ENCODE peak calls at places on chromosomes 13 and 19, in six cellular contexts. One of them, this sample, is unnamed.

GRCh38 chr19:10871711-10872550 is 578 bp downstream of the CARM1 start:
- DNase-seq in GM23338: peak
- DNase-seq in HL-60: no peak
- DNase-seq in K562: no peak
- DNase-seq in breast epithelium: no peak
- DNase-seq in suprapubic skin: peak
- DNase-seq in this sample: no peak

GRCh38 chr13:99382428-99383133 is 75.4 kb upstream of the GPR183 start:
- DNase-seq in GM23338: no peak
- DNase-seq in HL-60: no peak
- DNase-seq in K562: no peak
- DNase-seq in breast epithelium: no peak
- DNase-seq in suprapubic skin: no peak
- DNase-seq in this sample: no peak

GRCh38 chr13:20462533-20462915 is 63.1 kb downstream of the CRYL1 start:
- DNase-seq in GM23338: peak
- DNase-seq in HL-60: no peak
- DNase-seq in K562: no peak
- DNase-seq in breast epithelium: no peak
- DNase-seq in suprapubic skin: no peak
- DNase-seq in this sample: no peak

GRCh38 chr19:53102186-53102585 is 1.0 kb downstream of the ZNF160 start:
- DNase-seq in GM23338: no peak
- DNase-seq in HL-60: no peak
- DNase-seq in K562: peak
- DNase-seq in breast epithelium: no peak
- DNase-seq in suprapubic skin: no peak
- DNase-seq in this sample: no peak

GRCh38 chr19:3234800-3235199 is 10.3 kb downstream of the CELF5 start:
- DNase-seq in GM23338: peak
- DNase-seq in HL-60: no peak
- DNase-seq in K562: peak
- DNase-seq in breast epithelium: no peak
- DNase-seq in suprapubic skin: no peak
- DNase-seq in this sample: no peak

GRCh38 chr19:57190301-57190700 is 999 bp upstream of the ZNF264 start:
- DNase-seq in GM23338: no peak
- DNase-seq in HL-60: no peak
- DNase-seq in K562: no peak
- DNase-seq in breast epithelium: no peak
- DNase-seq in suprapubic skin: no peak
- DNase-seq in this sample: no peak

GRCh38 chr13:53788286-53788685 is 759.7 kb downstream of the OLFM4 start:
- DNase-seq in GM23338: no peak
- DNase-seq in HL-60: no peak
- DNase-seq in K562: no peak
- DNase-seq in breast epithelium: no peak
- DNase-seq in suprapubic skin: no peak
- DNase-seq in this sample: peak

GRCh38 chr13:100394005-100394695 is 194.4 kb downstream of the GGACT start:
- DNase-seq in GM23338: no peak
- DNase-seq in HL-60: no peak
- DNase-seq in K562: peak
- DNase-seq in breast epithelium: no peak
- DNase-seq in suprapubic skin: no peak
- DNase-seq in this sample: no peak

GRCh38 chr13:95462801-95463200 is 89.7 kb upstream of the CLDN10 start:
- DNase-seq in GM23338: no peak
- DNase-seq in HL-60: no peak
- DNase-seq in K562: no peak
- DNase-seq in breast epithelium: no peak
- DNase-seq in suprapubic skin: no peak
- DNase-seq in this sample: no peak

GRCh38 chr19:9013988-9014387 is 3.8 kb upstream of the MUC16 start:
- DNase-seq in GM23338: no peak
- DNase-seq in HL-60: no peak
- DNase-seq in K562: no peak
- DNase-seq in breast epithelium: no peak
- DNase-seq in suprapubic skin: no peak
- DNase-seq in this sample: no peak

GRCh38 chr13:89554801-89555200 is 1792.7 kb upstream of the MIR17HG start:
- DNase-seq in GM23338: no peak
- DNase-seq in HL-60: no peak
- DNase-seq in K562: no peak
- DNase-seq in breast epithelium: no peak
- DNase-seq in suprapubic skin: no peak
- DNase-seq in this sample: no peak

GRCh38 chr13:110957181-110957884 is 42.5 kb upstream of the ANKRD10 start:
- DNase-seq in GM23338: peak
- DNase-seq in HL-60: no peak
- DNase-seq in K562: peak
- DNase-seq in breast epithelium: no peak
- DNase-seq in suprapubic skin: no peak
- DNase-seq in this sample: no peak

GRCh38 chr13:37460211-37460610 is 138.4 kb downstream of the POSTN start:
- DNase-seq in GM23338: no peak
- DNase-seq in HL-60: no peak
- DNase-seq in K562: no peak
- DNase-seq in breast epithelium: no peak
- DNase-seq in suprapubic skin: no peak
- DNase-seq in this sample: no peak

GRCh38 chr19:49222528-49222927 is 64.9 kb downstream of the TRPM4 start:
- DNase-seq in GM23338: no peak
- DNase-seq in HL-60: no peak
- DNase-seq in K562: no peak
- DNase-seq in breast epithelium: no peak
- DNase-seq in suprapubic skin: no peak
- DNase-seq in this sample: no peak

GRCh38 chr13:106691251-106691650 is 123.3 kb upstream of the ARGLU1 start:
- DNase-seq in GM23338: no peak
- DNase-seq in HL-60: no peak
- DNase-seq in K562: no peak
- DNase-seq in breast epithelium: no peak
- DNase-seq in suprapubic skin: no peak
- DNase-seq in this sample: no peak

GRCh38 chr19:12884627-12884925 is 2.4 kb downstream of the KLF1 start:
- DNase-seq in GM23338: no peak
- DNase-seq in HL-60: no peak
- DNase-seq in K562: no peak
- DNase-seq in breast epithelium: no peak
- DNase-seq in suprapubic skin: no peak
- DNase-seq in this sample: no peak

GRCh38 chr13:37806666-37807065 is 62.9 kb downstream of the TRPC4 start:
- DNase-seq in GM23338: no peak
- DNase-seq in HL-60: no peak
- DNase-seq in K562: no peak
- DNase-seq in breast epithelium: no peak
- DNase-seq in suprapubic skin: no peak
- DNase-seq in this sample: no peak

GRCh38 chr19:4877753-4878490 is 10.5 kb upstream of the PLIN3 start:
- DNase-seq in GM23338: peak
- DNase-seq in HL-60: no peak
- DNase-seq in K562: no peak
- DNase-seq in breast epithelium: no peak
- DNase-seq in suprapubic skin: no peak
- DNase-seq in this sample: no peak

GRCh38 chr19:7293795-7294570 is at the start of gene INSR:
- DNase-seq in GM23338: peak
- DNase-seq in HL-60: peak
- DNase-seq in K562: peak
- DNase-seq in breast epithelium: peak
- DNase-seq in suprapubic skin: peak
- DNase-seq in this sample: no peak

GRCh38 chr19:17001603-17002183 is 24.9 kb downstream of the CPAMD8 start:
- DNase-seq in GM23338: peak
- DNase-seq in HL-60: no peak
- DNase-seq in K562: no peak
- DNase-seq in breast epithelium: no peak
- DNase-seq in suprapubic skin: no peak
- DNase-seq in this sample: no peak

GRCh38 chr13:101211261-101211660 is 205.0 kb downstream of the NALCN start:
- DNase-seq in GM23338: no peak
- DNase-seq in HL-60: no peak
- DNase-seq in K562: no peak
- DNase-seq in breast epithelium: no peak
- DNase-seq in suprapubic skin: no peak
- DNase-seq in this sample: no peak

GRCh38 chr13:102799544-102800144 is 725 bp downstream of the BIVM start:
- DNase-seq in GM23338: peak
- DNase-seq in HL-60: no peak
- DNase-seq in K562: peak
- DNase-seq in breast epithelium: no peak
- DNase-seq in suprapubic skin: peak
- DNase-seq in this sample: no peak

GRCh38 chr13:113358653-113359052 is 5.3 kb downstream of the GRTP1 start:
- DNase-seq in GM23338: no peak
- DNase-seq in HL-60: no peak
- DNase-seq in K562: no peak
- DNase-seq in breast epithelium: no peak
- DNase-seq in suprapubic skin: no peak
- DNase-seq in this sample: no peak

GRCh38 chr19:51339687-51340656 is 2.0 kb downstream of the VSIG10L start:
- DNase-seq in GM23338: peak
- DNase-seq in HL-60: peak
- DNase-seq in K562: peak
- DNase-seq in breast epithelium: peak
- DNase-seq in suprapubic skin: peak
- DNase-seq in this sample: peak

GRCh38 chr19:50514346-50515167 is 844 bp upstream of the ASPDH start:
- DNase-seq in GM23338: no peak
- DNase-seq in HL-60: no peak
- DNase-seq in K562: no peak
- DNase-seq in breast epithelium: no peak
- DNase-seq in suprapubic skin: no peak
- DNase-seq in this sample: no peak

GRCh38 chr13:101946411-101946810 is 455.4 kb downstream of the FGF14 start:
- DNase-seq in GM23338: no peak
- DNase-seq in HL-60: no peak
- DNase-seq in K562: no peak
- DNase-seq in breast epithelium: no peak
- DNase-seq in suprapubic skin: no peak
- DNase-seq in this sample: no peak

GRCh38 chr13:23748591-23748990 is 140.6 kb downstream of the MIPEP start:
- DNase-seq in GM23338: peak
- DNase-seq in HL-60: no peak
- DNase-seq in K562: no peak
- DNase-seq in breast epithelium: no peak
- DNase-seq in suprapubic skin: no peak
- DNase-seq in this sample: peak

GRCh38 chr19:13794388-13794751 is 873 bp upstream of the ZSWIM4 start:
- DNase-seq in GM23338: peak
- DNase-seq in HL-60: no peak
- DNase-seq in K562: no peak
- DNase-seq in breast epithelium: peak
- DNase-seq in suprapubic skin: peak
- DNase-seq in this sample: no peak

GRCh38 chr13:36323951-36324566 is 22.1 kb downstream of the SPART start:
- DNase-seq in GM23338: no peak
- DNase-seq in HL-60: no peak
- DNase-seq in K562: no peak
- DNase-seq in breast epithelium: no peak
- DNase-seq in suprapubic skin: no peak
- DNase-seq in this sample: no peak

GRCh38 chr19:35292421-35292820 is 460 bp downstream of the MAG start:
- DNase-seq in GM23338: no peak
- DNase-seq in HL-60: no peak
- DNase-seq in K562: no peak
- DNase-seq in breast epithelium: no peak
- DNase-seq in suprapubic skin: no peak
- DNase-seq in this sample: no peak

GRCh38 chr19:6236310-6237291 is 43.2 kb downstream of the MLLT1 start:
- DNase-seq in GM23338: peak
- DNase-seq in HL-60: no peak
- DNase-seq in K562: no peak
- DNase-seq in breast epithelium: peak
- DNase-seq in suprapubic skin: peak
- DNase-seq in this sample: no peak
- TF ChIP-seq POLR2AphosphoS5 in GM23338: no peak
- TF ChIP-seq POLR2AphosphoS5 in HL-60: no peak
- TF ChIP-seq POLR2AphosphoS5 in K562: no peak
- TF ChIP-seq POLR2AphosphoS5 in breast epithelium: peak
- TF ChIP-seq POLR2AphosphoS5 in suprapubic skin: peak
- TF ChIP-seq POLR2AphosphoS5 in this sample: no peak

GRCh38 chr19:39481676-39482075 is 1.0 kb downstream of the TIMM50 start:
- DNase-seq in GM23338: no peak
- DNase-seq in HL-60: no peak
- DNase-seq in K562: peak
- DNase-seq in breast epithelium: no peak
- DNase-seq in suprapubic skin: no peak
- DNase-seq in this sample: no peak
- H3K27ac ChIP-seq in GM23338: peak
- H3K27ac ChIP-seq in HL-60: peak
- H3K27ac ChIP-seq in K562: peak
- H3K27ac ChIP-seq in breast epithelium: no peak
- H3K27ac ChIP-seq in suprapubic skin: no peak
- H3K27ac ChIP-seq in this sample: no peak

DNA sequence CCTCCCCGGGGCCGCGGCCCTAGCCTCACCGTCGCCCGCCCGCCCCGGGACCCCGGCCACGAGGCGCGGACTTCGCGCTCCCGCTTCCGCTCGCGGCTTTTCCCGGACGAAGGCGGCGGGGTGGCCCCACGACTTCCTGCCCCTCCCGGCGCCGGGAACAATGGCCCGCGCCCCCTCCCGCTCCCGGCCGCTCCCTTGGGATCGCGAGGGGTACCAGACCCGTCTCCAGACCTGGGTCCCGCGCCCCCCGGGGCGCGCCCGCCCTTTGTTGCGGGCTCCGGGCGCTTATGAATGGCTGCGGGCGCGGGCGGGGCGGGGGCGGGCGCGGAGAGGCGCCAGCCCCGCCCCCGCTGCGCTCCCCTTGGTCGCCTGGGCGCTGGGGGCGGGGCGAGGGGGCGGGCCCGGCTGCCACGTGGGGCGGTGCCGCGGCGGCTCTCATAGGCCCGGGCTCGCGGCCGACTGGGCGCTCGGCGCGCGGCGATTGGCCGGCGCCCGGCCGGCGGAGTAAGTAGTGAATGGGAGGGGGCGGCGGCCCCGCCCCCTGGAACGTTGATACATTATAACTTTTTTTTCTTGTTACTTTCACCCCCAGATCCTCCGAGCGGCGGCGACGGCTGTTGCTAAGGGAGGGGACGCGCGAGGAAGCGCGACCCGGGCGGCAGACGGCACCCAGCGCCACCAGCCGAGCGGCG is 1.1 kb downstream of the MIDN start:
- DNase-seq in GM23338: peak
- DNase-seq in HL-60: peak
- DNase-seq in K562: peak
- DNase-seq in breast epithelium: peak
- DNase-seq in suprapubic skin: peak
- DNase-seq in this sample: no peak
- TF ChIP-seq POLR2AphosphoS5 in GM23338: peak
- TF ChIP-seq POLR2AphosphoS5 in HL-60: peak
- TF ChIP-seq POLR2AphosphoS5 in K562: peak
- TF ChIP-seq POLR2AphosphoS5 in breast epithelium: peak
- TF ChIP-seq POLR2AphosphoS5 in suprapubic skin: peak
- TF ChIP-seq POLR2AphosphoS5 in this sample: peak

DNA sequence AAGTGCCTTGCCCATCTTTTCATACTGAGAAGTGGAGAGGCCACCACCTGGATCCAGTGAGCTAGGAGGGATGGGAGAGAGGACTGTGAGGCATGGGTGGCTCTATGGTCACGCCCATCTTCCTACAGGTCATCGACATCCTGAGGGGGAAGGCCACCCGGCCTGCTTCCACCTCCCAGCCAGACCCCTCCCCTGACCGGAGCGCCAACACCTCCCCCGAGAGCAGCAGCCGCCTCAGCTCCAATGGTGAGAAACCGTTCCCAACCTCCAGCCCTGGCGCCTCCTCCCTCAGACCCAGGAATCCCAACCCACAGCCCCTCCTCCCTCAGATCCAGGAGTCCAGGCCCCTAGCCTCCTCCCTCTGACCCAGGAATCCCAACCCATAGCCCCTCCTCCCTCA is 10.1 kb downstream of the BCL3 start:
- DNase-seq in GM23338: peak
- DNase-seq in HL-60: no peak
- DNase-seq in K562: no peak
- DNase-seq in breast epithelium: no peak
- DNase-seq in suprapubic skin: no peak
- DNase-seq in this sample: no peak
- H3K27ac ChIP-seq in GM23338: no peak
- H3K27ac ChIP-seq in HL-60: no peak
- H3K27ac ChIP-seq in K562: no peak
- H3K27ac ChIP-seq in breast epithelium: peak
- H3K27ac ChIP-seq in suprapubic skin: peak
- H3K27ac ChIP-seq in this sample: no peak

This sample was measured in SK-N-MC.